ENCODE peak calls at places on chromosomes 1 and 21, in seven cellular contexts. C is mesendoderm, O is mesenchymal stem cell, K is H9, B is neuronal stem cell, Z is IMR-90, I is H1. R is an unnamed sample. For H3K4me1, the result is how much of the 10 kb centered on the place peaks cover.

GRCh38 chr1:59043796-59044195 is 253.1 kb upstream of the FGGY start:
- DNase-seq in C (peak), O (peak), K (no peak), B (no peak), Z (peak), I (no peak), R (peak)

GRCh38 chr1:59151387-59151761 is 145.5 kb upstream of the FGGY start:
- DNase-seq in C (no peak), O (no peak), K (no peak), B (no peak), Z (no peak), I (no peak), R (no peak)

GRCh38 chr1:32007591-32007940 is 6.1 kb upstream of the KHDRBS1 start:
- DNase-seq in C (no peak), O (no peak), K (no peak), B (no peak), Z (no peak), I (no peak), R (peak)

GRCh38 chr1:165296205-165296604 is 60.3 kb downstream of the LMX1A start:
- DNase-seq in C (no peak), O (no peak), K (no peak), B (no peak), Z (no peak), I (no peak), R (no peak)

GRCh38 chr1:29687166-29687565 is 450.8 kb downstream of the PTPRU start:
- DNase-seq in C (no peak), O (no peak), K (no peak), B (no peak), Z (no peak), I (no peak), R (no peak)

GRCh38 chr1:214523124-214523824 is 28.1 kb downstream of the PTPN14 start:
- DNase-seq in C (no peak), O (no peak), K (no peak), B (no peak), Z (no peak), I (no peak), R (no peak)

GRCh38 chr1:41629571-41629970 is 145.1 kb upstream of the EDN2 start:
- DNase-seq in C (no peak), O (peak), K (no peak), B (no peak), Z (peak), I (no peak), R (peak)

GRCh38 chr1:31765041-31765467 is 914 bp upstream of the ADGRB2 start:
- DNase-seq in C (peak), O (no peak), K (no peak), B (no peak), Z (peak), I (no peak), R (peak)

GRCh38 chr1:212918751-212919150 is 31.6 kb upstream of the VASH2 start:
- DNase-seq in C (no peak), O (no peak), K (peak), B (no peak), Z (no peak), I (no peak), R (no peak)

GRCh38 chr1:24117722-24118409 is 5.9 kb upstream of the MYOM3 start:
- DNase-seq in C (no peak), O (no peak), K (no peak), B (no peak), Z (peak), I (no peak), R (peak)

GRCh38 chr1:226098870-226099832 is 36.6 kb downstream of the H3-3A start:
- DNase-seq in C (no peak), O (no peak), K (no peak), B (no peak), Z (no peak), I (no peak), R (no peak)

GRCh38 chr1:158126425-158126824 is 54.3 kb upstream of the CD1D start:
- DNase-seq in C (no peak), O (no peak), K (no peak), B (no peak), Z (no peak), I (no peak), R (no peak)

GRCh38 chr21:26587621-26588260 is 14.7 kb upstream of the CYYR1 start:
- DNase-seq in C (no peak), O (peak), K (no peak), B (no peak), Z (peak), I (no peak), R (peak)

GRCh38 chr1:55869050-55869449 is 653.9 kb upstream of the USP24 start:
- DNase-seq in C (no peak), O (no peak), K (no peak), B (no peak), Z (no peak), I (no peak), R (peak)

GRCh38 chr1:181483561-181484291 is 409 bp downstream of the CACNA1E start:
- DNase-seq in C (no peak), O (no peak), K (peak), B (no peak), Z (no peak), I (no peak), R (no peak)

GRCh38 chr1:181485276-181486097 is 2.2 kb downstream of the CACNA1E start:
- DNase-seq in C (peak), O (no peak), K (peak), B (peak), Z (no peak), I (no peak), R (no peak)

GRCh38 chr1:181483084-181483559 is at the start of gene CACNA1E:
- DNase-seq in C (no peak), O (no peak), K (no peak), B (no peak), Z (no peak), I (no peak), R (no peak)

GRCh38 chr1:181488884-181489283 is 5.6 kb downstream of the CACNA1E start:
- DNase-seq in C (no peak), O (no peak), K (no peak), B (no peak), Z (no peak), I (no peak), R (no peak)

DNA sequence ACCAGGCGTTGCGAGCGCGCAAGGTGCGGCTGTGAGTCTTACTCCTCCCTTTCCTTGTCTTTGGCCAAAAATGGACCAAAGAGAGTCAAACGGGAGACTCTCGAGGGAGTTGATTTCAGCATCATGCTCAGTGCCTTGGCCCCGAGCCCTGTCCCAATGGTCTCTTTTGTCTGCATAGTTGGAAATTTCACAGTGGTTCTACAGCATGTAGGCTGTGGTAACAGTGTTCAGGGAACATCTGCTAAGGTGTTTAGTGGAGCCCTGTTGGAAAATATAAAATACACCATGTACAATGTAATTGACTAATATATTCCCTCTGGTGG is 2.7 kb downstream of the CACNA1E start:
- DNase-seq in C (no peak), O (no peak), K (no peak), B (no peak), Z (no peak), I (no peak), R (no peak)
- H2BK5ac ChIP-seq in C (no peak), O (no peak), K (no peak), B (no peak), Z (no peak), I (no peak), R (no peak)

GRCh38 chr1:11279152-11279551 is 6.2 kb downstream of the UBIAD1 start:
- DNase-seq in C (no peak), O (no peak), K (no peak), B (no peak), Z (no peak), I (no peak), R (no peak)
- H3K4me1 ChIP-seq in C (under half), O (under half), K (under half), B (under half), Z (under half), I (under half), R (under half)

GRCh38 chr1:161981126-161981525 is 42.5 kb downstream of the OLFML2B start:
- DNase-seq in C (no peak), O (no peak), K (no peak), B (no peak), Z (no peak), I (no peak), R (no peak)
- H2BK120ac ChIP-seq in C (no peak), O (no peak), K (no peak), B (no peak), Z (no peak), I (no peak), R (no peak)

DNA sequence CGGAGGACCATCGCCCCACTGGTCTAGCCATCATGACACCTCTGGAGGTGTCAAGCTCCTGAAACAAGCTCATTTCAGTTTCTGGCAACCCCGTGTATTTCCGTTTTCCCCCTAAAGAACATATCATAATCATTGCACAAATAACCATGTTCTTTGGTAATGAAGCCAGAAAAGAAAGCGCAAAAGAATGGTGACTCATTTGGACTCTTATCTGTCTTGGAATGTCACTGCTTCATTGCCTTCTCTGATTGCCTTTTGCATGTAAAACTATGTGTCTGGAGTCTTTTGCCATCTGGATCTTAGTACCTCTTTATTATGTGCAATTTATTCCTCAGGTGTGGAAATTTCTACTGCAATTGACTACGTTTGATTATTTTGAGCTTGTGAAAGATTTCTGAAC is 110.5 kb downstream of the COLGALT2 start:
- DNase-seq in C (no peak), O (peak), K (no peak), B (no peak), Z (peak), I (no peak), R (peak)
- H2BK5ac ChIP-seq in C (no peak), O (no peak), K (no peak), B (no peak), Z (no peak), I (no peak), R (peak)